ENCODE peak calls at places on chromosomes 16 and 17, in seven cellular contexts. F, Y, V, B, D, U and C are unnamed samples.

GRCh38 chr17:3976675-3977171 is 12.5 kb upstream of the ATP2A3 start:
- DNase-seq in B (no peak), V (peak), F (no peak), Y (peak), D (no peak), U (no peak), C (no peak)

GRCh38 chr17:48162946-48163506 is 55.5 kb downstream of the SNX11 start:
- DNase-seq in V (no peak), F (peak), Y (no peak), B (no peak), U (no peak), D (no peak), C (peak)

GRCh38 chr17:56815711-56816110 is 18.0 kb downstream of the C17orf67 start:
- DNase-seq in U (no peak), Y (no peak), F (no peak), V (no peak), B (no peak), D (no peak), C (peak)

GRCh38 chr16:65481956-65482355 is 360.1 kb upstream of the CDH11 start:
- DNase-seq in B (no peak), D (no peak), Y (no peak), F (no peak), V (no peak), U (no peak), C (no peak)

GRCh38 chr16:89711601-89712475 is 8.9 kb downstream of the VPS9D1 start:
- DNase-seq in V (no peak), F (peak), Y (no peak), B (peak), U (no peak), D (peak), C (peak)

GRCh38 chr17:3954921-3955320 is 9.3 kb downstream of the ATP2A3 start:
- DNase-seq in F (no peak), D (no peak), B (no peak), V (no peak), Y (no peak), U (no peak), C (no peak)

GRCh38 chr17:27339198-27339835 is 45.4 kb downstream of the WSB1 start:
- DNase-seq in B (no peak), D (no peak), F (no peak), V (no peak), Y (no peak), U (no peak), C (no peak)

GRCh38 chr17:19645608-19646250 is 2.8 kb upstream of the ALDH3A2 start:
- DNase-seq in V (peak), Y (no peak), F (peak), U (peak), D (peak), B (peak), C (peak)

GRCh38 chr17:927611-928461 is 51.7 kb downstream of the NXN start:
- DNase-seq in D (no peak), V (no peak), U (no peak), F (peak), B (no peak), Y (no peak), C (peak)

GRCh38 chr17:55420067-55420775 is 1.4 kb downstream of the MMD start:
- DNase-seq in U (no peak), D (no peak), V (no peak), F (no peak), B (peak), Y (no peak), C (no peak)